ENCODE peak calls at places on chromosomes 12 and 14, in nine cellular contexts. One of them, this sample, is unnamed.

GRCh38 chr12:105481906-105482305 is 151.4 kb downstream of the C12orf75 start:
- DNase-seq in ovary: no peak
- DNase-seq in uterus: no peak
- DNase-seq in lung: no peak
- DNase-seq in adrenal gland: no peak
- DNase-seq in RWPE2: no peak
- DNase-seq in AG10803: peak; percentile 88
- DNase-seq in A549: no peak
- DNase-seq in AG04449: no peak
- DNase-seq in this sample: no peak

GRCh38 chr14:64674829-64675228 is 29.4 kb upstream of the PLEKHG3 start:
- DNase-seq in ovary: no peak
- DNase-seq in uterus: no peak
- DNase-seq in lung: no peak
- DNase-seq in adrenal gland: no peak
- DNase-seq in RWPE2: no peak
- DNase-seq in AG10803: no peak
- DNase-seq in A549: no peak
- DNase-seq in AG04449: no peak
- DNase-seq in this sample: no peak

GRCh38 chr14:23481362-23481970 is 12.0 kb downstream of the NGDN start:
- DNase-seq in ovary: no peak
- DNase-seq in uterus: no peak
- DNase-seq in lung: no peak
- DNase-seq in adrenal gland: no peak
- DNase-seq in RWPE2: no peak
- DNase-seq in AG10803: no peak
- DNase-seq in A549: no peak
- DNase-seq in AG04449: no peak
- DNase-seq in this sample: no peak

GRCh38 chr12:131269551-131269950 is 315.8 kb downstream of the ADGRD1 start:
- DNase-seq in ovary: no peak
- DNase-seq in uterus: no peak
- DNase-seq in lung: no peak
- DNase-seq in adrenal gland: no peak
- DNase-seq in RWPE2: no peak
- DNase-seq in AG10803: no peak
- DNase-seq in A549: no peak
- DNase-seq in AG04449: no peak
- DNase-seq in this sample: no peak

GRCh38 chr14:103070263-103070885 is 13.0 kb upstream of the CDC42BPB start:
- DNase-seq in ovary: no peak
- DNase-seq in uterus: no peak
- DNase-seq in lung: no peak
- DNase-seq in adrenal gland: no peak
- DNase-seq in RWPE2: no peak
- DNase-seq in AG10803: no peak
- DNase-seq in A549: no peak
- DNase-seq in AG04449: no peak
- DNase-seq in this sample: no peak

GRCh38 chr12:121214171-121214777 is 4.3 kb downstream of the P2RX4 start:
- DNase-seq in ovary: no peak
- DNase-seq in uterus: no peak
- DNase-seq in lung: no peak
- DNase-seq in adrenal gland: peak; percentile 16
- DNase-seq in RWPE2: no peak
- DNase-seq in AG10803: peak; percentile 45
- DNase-seq in A549: no peak
- DNase-seq in AG04449: no peak
- DNase-seq in this sample: no peak

GRCh38 chr12:125140918-125141573 is 75.8 kb downstream of the AACS start:
- DNase-seq in ovary: no peak
- DNase-seq in uterus: no peak
- DNase-seq in lung: no peak
- DNase-seq in adrenal gland: no peak
- DNase-seq in RWPE2: no peak
- DNase-seq in AG10803: peak; percentile 76
- DNase-seq in A549: peak; percentile 68
- DNase-seq in AG04449: peak; percentile 46
- DNase-seq in this sample: no peak

GRCh38 chr14:62347658-62348057 is 585.4 kb downstream of the SNAPC1 start:
- DNase-seq in ovary: no peak
- DNase-seq in uterus: no peak
- DNase-seq in lung: no peak
- DNase-seq in adrenal gland: no peak
- DNase-seq in RWPE2: no peak
- DNase-seq in AG10803: no peak
- DNase-seq in A549: no peak
- DNase-seq in AG04449: no peak
- DNase-seq in this sample: no peak

GRCh38 chr12:3170423-3171194 is 93.4 kb downstream of the TSPAN9 start:
- DNase-seq in ovary: no peak
- DNase-seq in uterus: no peak
- DNase-seq in lung: no peak
- DNase-seq in adrenal gland: peak; percentile 57
- DNase-seq in RWPE2: no peak
- DNase-seq in AG10803: peak; percentile 82
- DNase-seq in A549: peak; percentile 84
- DNase-seq in AG04449: peak; percentile 74
- DNase-seq in this sample: no peak

GRCh38 chr12:107225626-107226025 is 132.3 kb upstream of the CRY1 start:
- DNase-seq in ovary: no peak
- DNase-seq in uterus: no peak
- DNase-seq in lung: no peak
- DNase-seq in adrenal gland: no peak
- DNase-seq in RWPE2: no peak
- DNase-seq in AG10803: peak; percentile 40
- DNase-seq in A549: peak; percentile 25
- DNase-seq in AG04449: no peak
- DNase-seq in this sample: no peak

GRCh38 chr12:67070604-67071003 is 198.6 kb upstream of the CAND1 start:
- DNase-seq in ovary: no peak
- DNase-seq in uterus: no peak
- DNase-seq in lung: no peak
- DNase-seq in adrenal gland: no peak
- DNase-seq in RWPE2: no peak
- DNase-seq in AG10803: no peak
- DNase-seq in A549: no peak
- DNase-seq in AG04449: no peak
- DNase-seq in this sample: no peak

GRCh38 chr14:95185452-95186392 is 28.4 kb upstream of the DICER1 start:
- DNase-seq in ovary: peak; percentile 61
- DNase-seq in uterus: peak; percentile 59
- DNase-seq in lung: peak; percentile 68
- DNase-seq in adrenal gland: peak; percentile 58
- DNase-seq in RWPE2: no peak
- DNase-seq in AG10803: peak; percentile 63
- DNase-seq in A549: no peak
- DNase-seq in AG04449: no peak
- DNase-seq in this sample: peak; percentile 44

GRCh38 chr12:30730011-30730410 is 24.7 kb downstream of the CAPRIN2 start:
- DNase-seq in ovary: no peak
- DNase-seq in uterus: no peak
- DNase-seq in lung: no peak
- DNase-seq in adrenal gland: no peak
- DNase-seq in RWPE2: no peak
- DNase-seq in AG10803: no peak
- DNase-seq in A549: no peak
- DNase-seq in AG04449: no peak
- DNase-seq in this sample: no peak

GRCh38 chr12:94649349-94650142 is 811 bp downstream of the TMCC3 start:
- DNase-seq in ovary: peak; percentile 53
- DNase-seq in uterus: peak; percentile 51
- DNase-seq in lung: peak; percentile 36
- DNase-seq in adrenal gland: peak; percentile 40
- DNase-seq in RWPE2: no peak
- DNase-seq in AG10803: peak; percentile 12
- DNase-seq in A549: peak; percentile 34
- DNase-seq in AG04449: no peak
- DNase-seq in this sample: peak; percentile 64

DNA sequence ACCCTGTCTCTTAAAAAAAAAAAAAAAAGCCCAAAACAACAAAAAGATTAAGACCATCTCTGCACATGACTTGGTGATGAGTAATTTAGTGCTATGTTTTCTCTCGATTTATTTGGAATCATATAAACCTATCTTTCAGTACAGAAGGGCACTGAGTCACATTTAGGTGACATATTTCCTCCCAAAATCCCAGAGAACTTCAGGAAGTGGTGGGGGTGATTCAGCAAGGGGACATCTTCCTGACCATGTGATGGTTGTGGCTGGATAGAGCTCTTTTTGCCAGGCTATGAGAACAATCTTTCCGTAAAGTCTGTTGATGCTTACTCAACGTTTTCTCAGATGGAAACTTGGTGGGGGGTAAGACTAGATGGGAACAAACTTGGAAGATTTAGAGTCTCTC is 50.0 kb downstream of the PPFIBP1 start:
- DNase-seq in ovary: no peak
- DNase-seq in uterus: no peak
- DNase-seq in lung: no peak
- DNase-seq in adrenal gland: no peak
- DNase-seq in RWPE2: no peak
- DNase-seq in AG10803: peak; percentile 92
- DNase-seq in A549: no peak
- DNase-seq in AG04449: peak; percentile 76
- DNase-seq in this sample: no peak
- H3K4me3 ChIP-seq in ovary: no peak overlapping the region
- H3K4me3 ChIP-seq in uterus: no peak overlapping the region
- H3K4me3 ChIP-seq in lung: no peak overlapping the region
- H3K4me3 ChIP-seq in adrenal gland: no peak overlapping the region
- H3K4me3 ChIP-seq in RWPE2: no peak overlapping the region
- H3K4me3 ChIP-seq in AG10803: no peak overlapping the region
- H3K4me3 ChIP-seq in A549: no peak overlapping the region
- H3K4me3 ChIP-seq in AG04449: no peak overlapping the region
- H3K4me3 ChIP-seq in this sample: no peak overlapping the region

GRCh38 chr12:1529862-1530591 is 64.4 kb downstream of the FBXL14 start:
- DNase-seq in ovary: peak; percentile 25
- DNase-seq in uterus: no peak
- DNase-seq in lung: no peak
- DNase-seq in adrenal gland: no peak
- DNase-seq in RWPE2: peak; percentile 50
- DNase-seq in AG10803: peak; percentile 42
- DNase-seq in A549: no peak
- DNase-seq in AG04449: no peak
- DNase-seq in this sample: no peak

GRCh38 chr12:1528791-1529190 is 65.6 kb downstream of the FBXL14 start:
- DNase-seq in ovary: no peak
- DNase-seq in uterus: no peak
- DNase-seq in lung: no peak
- DNase-seq in adrenal gland: no peak
- DNase-seq in RWPE2: peak; percentile 13
- DNase-seq in AG10803: no peak
- DNase-seq in A549: no peak
- DNase-seq in AG04449: no peak
- DNase-seq in this sample: no peak

GRCh38 chr12:1530592-1531159 is 63.7 kb downstream of the FBXL14 start:
- DNase-seq in ovary: no peak
- DNase-seq in uterus: no peak
- DNase-seq in lung: no peak
- DNase-seq in adrenal gland: no peak
- DNase-seq in RWPE2: no peak
- DNase-seq in AG10803: no peak
- DNase-seq in A549: no peak
- DNase-seq in AG04449: no peak
- DNase-seq in this sample: no peak

GRCh38 chr12:1527789-1528188 is 66.6 kb downstream of the FBXL14 start:
- DNase-seq in ovary: no peak
- DNase-seq in uterus: no peak
- DNase-seq in lung: no peak
- DNase-seq in adrenal gland: no peak
- DNase-seq in RWPE2: peak; percentile 61
- DNase-seq in AG10803: peak; percentile 90
- DNase-seq in A549: no peak
- DNase-seq in AG04449: peak; percentile 83
- DNase-seq in this sample: no peak

DNA sequence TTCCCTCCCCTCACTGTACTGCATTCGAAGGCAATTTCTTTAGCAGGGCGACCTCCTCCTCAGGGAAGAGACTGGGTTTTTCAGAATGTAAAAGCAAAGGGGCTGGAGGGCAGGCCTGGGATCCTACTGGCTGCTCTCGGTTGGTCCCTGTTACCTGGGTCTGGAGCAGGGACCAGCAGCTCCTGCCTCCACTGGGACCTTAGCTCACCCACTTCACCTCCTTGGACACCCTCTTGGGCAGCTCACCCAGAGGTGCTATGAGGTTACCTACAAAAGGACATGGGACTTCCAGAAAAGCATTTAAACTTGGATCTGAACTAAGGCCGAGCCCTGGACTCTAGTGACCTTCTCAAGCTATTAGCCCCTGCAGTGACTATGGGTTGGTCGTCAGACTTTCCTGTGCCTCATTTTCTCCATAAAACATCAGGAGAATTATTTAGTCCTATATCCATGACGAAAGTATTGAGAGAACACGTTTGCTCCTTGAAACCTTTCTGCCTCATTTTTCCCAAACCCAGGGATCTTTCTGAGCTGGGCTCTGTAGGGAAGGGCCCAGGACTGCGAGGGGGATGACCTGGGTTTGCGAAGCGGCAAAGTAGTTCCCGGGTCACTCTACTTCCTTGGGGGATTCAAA is 65.0 kb downstream of the FBXL14 start:
- DNase-seq in ovary: no peak
- DNase-seq in uterus: no peak
- DNase-seq in lung: no peak
- DNase-seq in adrenal gland: no peak
- DNase-seq in RWPE2: peak; percentile 29
- DNase-seq in AG10803: no peak
- DNase-seq in A549: no peak
- DNase-seq in AG04449: no peak
- DNase-seq in this sample: no peak
- H3K4me3 ChIP-seq in ovary: peak overlapping the region; percentile 38
- H3K4me3 ChIP-seq in uterus: peak overlapping the region; percentile 26
- H3K4me3 ChIP-seq in lung: no peak overlapping the region
- H3K4me3 ChIP-seq in adrenal gland: no peak overlapping the region
- H3K4me3 ChIP-seq in RWPE2: peak overlapping the region; percentile 44
- H3K4me3 ChIP-seq in AG10803: peak overlapping the region; percentile 75
- H3K4me3 ChIP-seq in A549: no peak overlapping the region
- H3K4me3 ChIP-seq in AG04449: peak overlapping the region; percentile 67
- H3K4me3 ChIP-seq in this sample: peak overlapping the region; percentile 64

GRCh38 chr12:54357802-54358619 is 6.3 kb downstream of the GPR84 start:
- DNase-seq in ovary: no peak
- DNase-seq in uterus: no peak
- DNase-seq in lung: no peak
- DNase-seq in adrenal gland: no peak
- DNase-seq in RWPE2: no peak
- DNase-seq in AG10803: no peak
- DNase-seq in A549: no peak
- DNase-seq in AG04449: no peak
- DNase-seq in this sample: no peak
- H3K4me3 ChIP-seq in ovary: peak overlapping the region; percentile 45
- H3K4me3 ChIP-seq in uterus: peak overlapping the region; percentile 47
- H3K4me3 ChIP-seq in lung: no peak overlapping the region
- H3K4me3 ChIP-seq in adrenal gland: peak overlapping the region; percentile 49
- H3K4me3 ChIP-seq in RWPE2: peak overlapping the region; percentile 39
- H3K4me3 ChIP-seq in AG10803: peak overlapping the region; percentile 69
- H3K4me3 ChIP-seq in A549: peak overlapping the region; percentile 54
- H3K4me3 ChIP-seq in AG04449: no peak overlapping the region
- H3K4me3 ChIP-seq in this sample: peak overlapping the region; percentile 74

DNA sequence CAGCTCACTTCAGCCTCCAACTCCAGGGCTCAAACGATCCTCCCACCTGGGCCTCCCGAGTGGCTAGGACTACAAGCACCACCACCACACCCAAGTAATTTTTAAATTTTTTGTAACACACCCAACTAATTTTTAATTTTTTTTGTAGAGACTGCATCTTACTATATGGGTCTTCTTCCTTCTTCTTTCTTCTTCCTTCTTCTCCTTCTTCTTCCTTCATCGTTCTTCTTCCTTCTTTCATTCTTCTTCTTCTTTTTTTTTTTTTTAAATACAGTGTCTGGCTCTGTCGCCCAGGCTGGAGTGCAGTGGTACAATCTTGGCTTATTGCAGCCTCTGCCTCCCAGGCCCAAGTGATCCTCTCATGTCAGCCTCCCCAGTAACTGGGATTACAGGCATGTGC is 965 bp upstream of the CREBL2 start:
- DNase-seq in ovary: no peak
- DNase-seq in uterus: no peak
- DNase-seq in lung: no peak
- DNase-seq in adrenal gland: no peak
- DNase-seq in RWPE2: no peak
- DNase-seq in AG10803: no peak
- DNase-seq in A549: no peak
- DNase-seq in AG04449: no peak
- DNase-seq in this sample: no peak
- H3K4me3 ChIP-seq in ovary: no peak overlapping the region
- H3K4me3 ChIP-seq in uterus: no peak overlapping the region
- H3K4me3 ChIP-seq in lung: no peak overlapping the region
- H3K4me3 ChIP-seq in adrenal gland: no peak overlapping the region
- H3K4me3 ChIP-seq in RWPE2: no peak overlapping the region
- H3K4me3 ChIP-seq in AG10803: no peak overlapping the region
- H3K4me3 ChIP-seq in A549: peak overlapping the region; percentile 65
- H3K4me3 ChIP-seq in AG04449: no peak overlapping the region
- H3K4me3 ChIP-seq in this sample: peak overlapping the region; percentile 77